ENCODE peak calls at places on chromosomes 13 and 19, in ten cellular contexts. One of them, this sample, is unnamed.

GRCh38 chr19:45423033-45423588 is 606 bp downstream of the ERCC1 start:
- DNase-seq in activated T-cell treated with anti-CD3 and anti-CD28 coated beads for 1 hour: peak
- DNase-seq in stimulated activated CD4-positive, alpha-beta T cell treated with anti-CD3 and anti-CD28 coated beads, Interleukin-2, amount 100 ng/mL, for 4 hours: peak
- DNase-seq in HTR-8/SVneo: no peak
- DNase-seq in SJCRH30: no peak
- DNase-seq in B cell: peak
- DNase-seq in GM12865: no peak
- DNase-seq in cardiac fibroblast: no peak
- DNase-seq in stimulated activated naive CD8-positive, alpha-beta T cell treated with anti-CD3 and anti-CD28 coated beads, Interleukin-15, Interleukin-2, amounts not matched to agents 100 U/mL and 50 U/mL, for 24 hours: no peak
- DNase-seq in T-helper 1 cell: peak
- DNase-seq in this sample: no peak

GRCh38 chr19:53157601-53158000 is 1.3 kb downstream of the ZNF347 start:
- DNase-seq in activated T-cell treated with anti-CD3 and anti-CD28 coated beads for 1 hour: no peak
- DNase-seq in stimulated activated CD4-positive, alpha-beta T cell treated with anti-CD3 and anti-CD28 coated beads, Interleukin-2, amount 100 ng/mL, for 4 hours: no peak
- DNase-seq in HTR-8/SVneo: no peak
- DNase-seq in SJCRH30: peak
- DNase-seq in B cell: no peak
- DNase-seq in GM12865: no peak
- DNase-seq in cardiac fibroblast: peak
- DNase-seq in stimulated activated naive CD8-positive, alpha-beta T cell treated with anti-CD3 and anti-CD28 coated beads, Interleukin-15, Interleukin-2, amounts not matched to agents 100 U/mL and 50 U/mL, for 24 hours: no peak
- DNase-seq in T-helper 1 cell: no peak
- DNase-seq in this sample: no peak

GRCh38 chr19:55809381-55810058 is 22.3 kb downstream of the NLRP11 start:
- DNase-seq in activated T-cell treated with anti-CD3 and anti-CD28 coated beads for 1 hour: no peak
- DNase-seq in stimulated activated CD4-positive, alpha-beta T cell treated with anti-CD3 and anti-CD28 coated beads, Interleukin-2, amount 100 ng/mL, for 4 hours: peak
- DNase-seq in HTR-8/SVneo: peak
- DNase-seq in SJCRH30: peak
- DNase-seq in B cell: peak
- DNase-seq in GM12865: peak
- DNase-seq in cardiac fibroblast: peak
- DNase-seq in stimulated activated naive CD8-positive, alpha-beta T cell treated with anti-CD3 and anti-CD28 coated beads, Interleukin-15, Interleukin-2, amounts not matched to agents 100 U/mL and 50 U/mL, for 24 hours: peak
- DNase-seq in T-helper 1 cell: no peak
- DNase-seq in this sample: no peak

GRCh38 chr19:32800757-32801156 is 68.8 kb downstream of the SLC7A9 start:
- DNase-seq in activated T-cell treated with anti-CD3 and anti-CD28 coated beads for 1 hour: no peak
- DNase-seq in stimulated activated CD4-positive, alpha-beta T cell treated with anti-CD3 and anti-CD28 coated beads, Interleukin-2, amount 100 ng/mL, for 4 hours: no peak
- DNase-seq in HTR-8/SVneo: no peak
- DNase-seq in SJCRH30: no peak
- DNase-seq in B cell: no peak
- DNase-seq in GM12865: no peak
- DNase-seq in cardiac fibroblast: no peak
- DNase-seq in stimulated activated naive CD8-positive, alpha-beta T cell treated with anti-CD3 and anti-CD28 coated beads, Interleukin-15, Interleukin-2, amounts not matched to agents 100 U/mL and 50 U/mL, for 24 hours: no peak
- DNase-seq in T-helper 1 cell: no peak
- DNase-seq in this sample: no peak

GRCh38 chr19:46659151-46660007 is 1.6 kb downstream of the DACT3 start:
- DNase-seq in activated T-cell treated with anti-CD3 and anti-CD28 coated beads for 1 hour: no peak
- DNase-seq in stimulated activated CD4-positive, alpha-beta T cell treated with anti-CD3 and anti-CD28 coated beads, Interleukin-2, amount 100 ng/mL, for 4 hours: no peak
- DNase-seq in HTR-8/SVneo: no peak
- DNase-seq in SJCRH30: peak
- DNase-seq in B cell: peak
- DNase-seq in GM12865: no peak
- DNase-seq in cardiac fibroblast: no peak
- DNase-seq in stimulated activated naive CD8-positive, alpha-beta T cell treated with anti-CD3 and anti-CD28 coated beads, Interleukin-15, Interleukin-2, amounts not matched to agents 100 U/mL and 50 U/mL, for 24 hours: peak
- DNase-seq in T-helper 1 cell: no peak
- DNase-seq in this sample: no peak

GRCh38 chr13:53112522-53112921 is 83.9 kb downstream of the OLFM4 start:
- DNase-seq in activated T-cell treated with anti-CD3 and anti-CD28 coated beads for 1 hour: no peak
- DNase-seq in stimulated activated CD4-positive, alpha-beta T cell treated with anti-CD3 and anti-CD28 coated beads, Interleukin-2, amount 100 ng/mL, for 4 hours: no peak
- DNase-seq in HTR-8/SVneo: no peak
- DNase-seq in SJCRH30: peak
- DNase-seq in B cell: no peak
- DNase-seq in GM12865: no peak
- DNase-seq in cardiac fibroblast: no peak
- DNase-seq in stimulated activated naive CD8-positive, alpha-beta T cell treated with anti-CD3 and anti-CD28 coated beads, Interleukin-15, Interleukin-2, amounts not matched to agents 100 U/mL and 50 U/mL, for 24 hours: no peak
- DNase-seq in T-helper 1 cell: no peak
- DNase-seq in this sample: no peak

GRCh38 chr19:38945562-38946228 is 15.0 kb downstream of the MRPS12 start:
- DNase-seq in activated T-cell treated with anti-CD3 and anti-CD28 coated beads for 1 hour: no peak
- DNase-seq in stimulated activated CD4-positive, alpha-beta T cell treated with anti-CD3 and anti-CD28 coated beads, Interleukin-2, amount 100 ng/mL, for 4 hours: no peak
- DNase-seq in HTR-8/SVneo: no peak
- DNase-seq in SJCRH30: no peak
- DNase-seq in B cell: no peak
- DNase-seq in GM12865: no peak
- DNase-seq in cardiac fibroblast: no peak
- DNase-seq in stimulated activated naive CD8-positive, alpha-beta T cell treated with anti-CD3 and anti-CD28 coated beads, Interleukin-15, Interleukin-2, amounts not matched to agents 100 U/mL and 50 U/mL, for 24 hours: no peak
- DNase-seq in T-helper 1 cell: no peak
- DNase-seq in this sample: no peak

GRCh38 chr19:39413269-39413902 is 917 bp downstream of the PLEKHG2 start:
- DNase-seq in activated T-cell treated with anti-CD3 and anti-CD28 coated beads for 1 hour: no peak
- DNase-seq in stimulated activated CD4-positive, alpha-beta T cell treated with anti-CD3 and anti-CD28 coated beads, Interleukin-2, amount 100 ng/mL, for 4 hours: no peak
- DNase-seq in HTR-8/SVneo: no peak
- DNase-seq in SJCRH30: peak
- DNase-seq in B cell: peak
- DNase-seq in GM12865: peak
- DNase-seq in cardiac fibroblast: peak
- DNase-seq in stimulated activated naive CD8-positive, alpha-beta T cell treated with anti-CD3 and anti-CD28 coated beads, Interleukin-15, Interleukin-2, amounts not matched to agents 100 U/mL and 50 U/mL, for 24 hours: no peak
- DNase-seq in T-helper 1 cell: no peak
- DNase-seq in this sample: no peak

GRCh38 chr19:3658004-3658822 is 31.6 kb upstream of the CACTIN start:
- DNase-seq in activated T-cell treated with anti-CD3 and anti-CD28 coated beads for 1 hour: no peak
- DNase-seq in stimulated activated CD4-positive, alpha-beta T cell treated with anti-CD3 and anti-CD28 coated beads, Interleukin-2, amount 100 ng/mL, for 4 hours: no peak
- DNase-seq in HTR-8/SVneo: no peak
- DNase-seq in SJCRH30: no peak
- DNase-seq in B cell: no peak
- DNase-seq in GM12865: no peak
- DNase-seq in cardiac fibroblast: no peak
- DNase-seq in stimulated activated naive CD8-positive, alpha-beta T cell treated with anti-CD3 and anti-CD28 coated beads, Interleukin-15, Interleukin-2, amounts not matched to agents 100 U/mL and 50 U/mL, for 24 hours: no peak
- DNase-seq in T-helper 1 cell: no peak
- DNase-seq in this sample: no peak

This sample was measured in midbrain.